ENCODE peak calls at places on chromosomes 16 and 17, in five cellular contexts. N is A549; Q is stomach; H is CD8-positive, alpha-beta T cell; D is IMR-90. W is an unnamed sample.

GRCh38 chr16:30724641-30725464 is 23.4 kb upstream of the PHKG2 start:
- DNase-seq in N (no peak), Q (no peak), H (no peak), D (no peak), W (no peak)

GRCh38 chr17:27970587-27970986 is 71.9 kb upstream of the NLK start:
- DNase-seq in N (no peak), Q (no peak), H (no peak), D (no peak), W (no peak)

GRCh38 chr17:8557176-8557806 is 73.2 kb downstream of the MYH10 start:
- DNase-seq in N (no peak), Q (no peak), H (no peak), D (no peak), W (no peak)

GRCh38 chr17:43905400-43905984 is 1.8 kb downstream of the MPP2 start:
- DNase-seq in N (no peak), Q (no peak), H (no peak), D (no peak), W (peak; percentile 62)

GRCh38 chr16:27847030-27847550 is 216.4 kb downstream of the GSG1L start:
- DNase-seq in N (no peak), Q (peak; percentile 13), H (no peak), D (no peak), W (no peak)

GRCh38 chr16:57741660-57742191 is 6.2 kb downstream of the KATNB1 start:
- DNase-seq in N (no peak), Q (no peak), H (no peak), D (no peak), W (peak; percentile 86)

GRCh38 chr16:68506331-68507053 is 32.6 kb upstream of the ZFP90 start:
- DNase-seq in N (no peak), Q (no peak), H (no peak), D (peak; percentile 8), W (no peak)

GRCh38 chr16:88921603-88921995 is 55.1 kb upstream of the PABPN1L start:
- DNase-seq in N (no peak), Q (no peak), H (no peak), D (no peak), W (no peak)

GRCh38 chr16:4733747-4734062 is 366 bp downstream of the ANKS3 start:
- DNase-seq in N (no peak), Q (no peak), H (no peak), D (no peak), W (peak; percentile 33)

GRCh38 chr17:4998666-4999428 is 1.1 kb downstream of the KIF1C start:
- DNase-seq in N (no peak), Q (peak; percentile 53), H (no peak), D (no peak), W (no peak)

GRCh38 chr16:27922433-27922832 is 141.1 kb downstream of the GSG1L start:
- DNase-seq in N (no peak), Q (no peak), H (no peak), D (no peak), W (no peak)

GRCh38 chr16:87854053-87854906 is 15.0 kb downstream of the SLC7A5 start:
- DNase-seq in N (peak; percentile 92), Q (no peak), H (no peak), D (no peak), W (peak; percentile 76)

GRCh38 chr16:81445926-81446317 is 1.3 kb downstream of the CMIP start:
- DNase-seq in N (no peak), Q (no peak), H (no peak), D (no peak), W (no peak)

GRCh38 chr16:22300427-22301071 is 3.3 kb downstream of the POLR3E start:
- DNase-seq in N (peak; percentile 71), Q (peak; percentile 64), H (peak; percentile 59), D (peak; percentile 62), W (peak; percentile 66)

GRCh38 chr17:51799981-51800380 is 358.5 kb downstream of the CA10 start:
- DNase-seq in N (no peak), Q (no peak), H (no peak), D (no peak), W (no peak)

GRCh38 chr17:80151333-80151732 is 4.4 kb upstream of the EIF4A3 start:
- DNase-seq in N (no peak), Q (no peak), H (no peak), D (peak; percentile 86), W (no peak)

GRCh38 chr16:85569615-85570212 is 43.4 kb upstream of the GSE1 start:
- DNase-seq in N (no peak), Q (peak; percentile 54), H (peak; percentile 74), D (peak; percentile 78), W (no peak)

GRCh38 chr17:61157246-61157887 is 242.3 kb upstream of the TBX2 start:
- DNase-seq in N (peak; percentile 67), Q (no peak), H (no peak), D (peak; percentile 71), W (peak; percentile 18)

GRCh38 chr17:7393613-7394451 is 493 bp downstream of the PLSCR3 start:
- DNase-seq in N (no peak), Q (peak; percentile 33), H (no peak), D (no peak), W (peak; percentile 61)

GRCh38 chr16:13856398-13856797 is 63.6 kb upstream of the ERCC4 start:
- DNase-seq in N (no peak), Q (no peak), H (no peak), D (no peak), W (no peak)

GRCh38 chr17:45355087-45355486 is 38.3 kb upstream of the MAP3K14 start:
- DNase-seq in N (peak; percentile 78), Q (no peak), H (no peak), D (no peak), W (no peak)

GRCh38 chr17:29102741-29103181 is 59.8 kb downstream of the PIPOX start:
- DNase-seq in N (no peak), Q (no peak), H (no peak), D (no peak), W (no peak)

GRCh38 chr17:67696347-67696746 is 21.4 kb upstream of the NOL11 start:
- DNase-seq in N (no peak), Q (no peak), H (no peak), D (peak; percentile 5), W (no peak)

GRCh38 chr16:24198807-24199533 is 57.2 kb upstream of the CACNG3 start:
- DNase-seq in N (no peak), Q (no peak), H (no peak), D (no peak), W (no peak)

GRCh38 chr17:6862822-6863221 is 31.3 kb upstream of the TEKT1 start:
- DNase-seq in N (no peak), Q (no peak), H (no peak), D (no peak), W (no peak)

GRCh38 chr17:70636517-70637133 is 467.3 kb downstream of the KCNJ2 start:
- DNase-seq in N (peak; percentile 52), Q (no peak), H (no peak), D (peak; percentile 46), W (no peak)

GRCh38 chr16:8872967-8873865 is 4.4 kb upstream of the CARHSP1 start:
- DNase-seq in N (no peak), Q (no peak), H (no peak), D (no peak), W (no peak)

GRCh38 chr16:79083879-79084278 is 516.7 kb downstream of the MAF start:
- DNase-seq in N (no peak), Q (no peak), H (no peak), D (no peak), W (no peak)

GRCh38 chr17:40374965-40375498 is 10.5 kb upstream of the GJD3 start:
- DNase-seq in N (no peak), Q (no peak), H (no peak), D (no peak), W (peak; percentile 8)

GRCh38 chr16:74560912-74561311 is 46.0 kb downstream of the GLG1 start:
- DNase-seq in N (no peak), Q (no peak), H (no peak), D (no peak), W (no peak)
- H3K27ac ChIP-seq in N (no peak overlapping the region), Q (no peak overlapping the region), H (no peak overlapping the region), D (no peak overlapping the region), W (no peak overlapping the region)

GRCh38 chr17:49067163-49067562 is 65.4 kb upstream of the B4GALNT2 start:
- DNase-seq in N (no peak), Q (no peak), H (no peak), D (no peak), W (no peak)

GRCh38 chr17:49061524-49061943 is 64.3 kb downstream of the IGF2BP1 start:
- DNase-seq in N (peak; percentile 27), Q (no peak), H (no peak), D (peak; percentile 36), W (no peak)

DNA sequence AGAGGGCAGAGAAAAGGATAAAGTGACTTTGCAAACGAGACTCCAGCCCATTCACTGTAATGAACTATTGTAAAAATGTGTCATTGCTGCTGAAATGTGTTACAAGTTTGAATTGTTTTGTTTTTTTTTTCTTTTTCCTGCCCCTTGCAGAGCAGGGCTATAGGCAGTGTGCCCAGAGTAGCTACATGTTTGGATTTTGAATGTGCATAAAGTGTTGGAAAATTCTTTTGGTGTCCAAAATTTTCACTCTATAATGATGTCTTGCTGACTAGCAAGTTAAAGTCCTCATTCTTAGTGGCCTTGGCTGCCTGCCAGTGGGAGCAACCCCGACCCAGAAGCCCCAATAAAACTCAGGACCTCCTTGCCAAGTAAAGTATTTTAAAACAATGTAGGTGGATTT is 66.5 kb downstream of the IGF2BP1 start:
- DNase-seq in N (no peak), Q (no peak), H (no peak), D (no peak), W (no peak)
- H3K9me3 ChIP-seq in N (no peaks in the 10 kb centered on the region), Q (no peaks in the 10 kb centered on the region), H (no peaks in the 10 kb centered on the region), D (no peaks in the 10 kb centered on the region), W (no peaks in the 10 kb centered on the region)

GRCh38 chr17:47851764-47852112 is 775 bp upstream of the SP6 start:
- DNase-seq in N (no peak), Q (no peak), H (no peak), D (no peak), W (no peak)
- H3K4me3 ChIP-seq in N (no peak overlapping the region), Q (no peak overlapping the region), H (no peak overlapping the region), D (no peak overlapping the region), W (no peak overlapping the region)

GRCh38 chr16:11104168-11105037 is 151.6 kb downstream of the SOCS1 start:
- DNase-seq in N (no peak), Q (no peak), H (no peak), D (no peak), W (no peak)
- H3K27ac ChIP-seq in N (no peak overlapping the region), Q (peak overlapping the region; percentile 84), H (no peak overlapping the region), D (peak overlapping the region; percentile 98), W (no peak overlapping the region)

GRCh38 chr16:1199342-1200013 is 25.6 kb downstream of the TPSG1 start:
- DNase-seq in N (no peak), Q (no peak), H (no peak), D (no peak), W (no peak)

GRCh38 chr16:1202274-1202673 is 22.8 kb downstream of the TPSG1 start:
- DNase-seq in N (no peak), Q (no peak), H (no peak), D (no peak), W (no peak)

GRCh38 chr16:1198194-1198593 is 26.9 kb downstream of the TPSG1 start:
- DNase-seq in N (no peak), Q (no peak), H (no peak), D (no peak), W (no peak)

GRCh38 chr16:1201444-1201843 is 23.6 kb downstream of the TPSG1 start:
- DNase-seq in N (no peak), Q (no peak), H (no peak), D (no peak), W (no peak)

GRCh38 chr16:1200014-1200627 is 24.9 kb downstream of the TPSG1 start:
- DNase-seq in N (no peak), Q (no peak), H (no peak), D (no peak), W (no peak)
- H3K9me3 ChIP-seq in N (no peaks in the 10 kb centered on the region), Q (no peaks in the 10 kb centered on the region), H (no peaks in the 10 kb centered on the region), D (no peaks in the 10 kb centered on the region), W (no peaks in the 10 kb centered on the region)

GRCh38 chr16:63617990-63618763 is 1503.7 kb downstream of the CDH11 start:
- DNase-seq in N (peak; percentile 73), Q (no peak), H (no peak), D (no peak), W (peak; percentile 28)
- H3K4me3 ChIP-seq in N (peak overlapping the region; percentile 61), Q (peak overlapping the region; percentile 46), H (no peak overlapping the region), D (no peak overlapping the region), W (peak overlapping the region; percentile 71)

W was measured in WERI-Rb-1.